ENCODE peak calls at places on chromosomes 7 and 10, in seven cellular contexts. J, Z, G, D, M, C and T are unnamed samples.

GRCh38 chr7:51446785-51447184 is 130.2 kb upstream of the COBL start:
- DNase-seq in J (no peak), Z (no peak), G (no peak), D (no peak), M (no peak), C (no peak), T (peak)

GRCh38 chr10:21171936-21172773 is 275.0 kb upstream of the NEBL start:
- DNase-seq in J (no peak), Z (no peak), G (no peak), D (no peak), M (no peak), C (no peak), T (no peak)

GRCh38 chr7:45990276-45990675 is 69.2 kb upstream of the IGFBP3 start:
- DNase-seq in J (no peak), Z (peak), G (no peak), D (no peak), M (no peak), C (no peak), T (peak)

GRCh38 chr10:49268185-49268584 is 30.8 kb upstream of the C10orf71 start:
- DNase-seq in J (no peak), Z (no peak), G (no peak), D (no peak), M (no peak), C (no peak), T (no peak)

GRCh38 chr10:86944907-86945306 is 12.5 kb downstream of the MMRN2 start:
- DNase-seq in J (no peak), Z (no peak), G (no peak), D (no peak), M (no peak), C (no peak), T (no peak)

GRCh38 chr10:15419279-15419874 is 48.3 kb upstream of the FAM171A1 start:
- DNase-seq in J (peak), Z (peak), G (peak), D (no peak), M (peak), C (no peak), T (peak)

GRCh38 chr7:129801882-129802281 is 150.9 kb downstream of the UBE2H start:
- DNase-seq in J (no peak), Z (peak), G (no peak), D (no peak), M (no peak), C (peak), T (no peak)

GRCh38 chr7:151009340-151010001 is 14.8 kb downstream of the ATG9B start:
- DNase-seq in J (no peak), Z (no peak), G (no peak), D (peak), M (no peak), C (peak), T (no peak)

GRCh38 chr7:97179454-97180104 is 62.1 kb downstream of the SDHAF3 start:
- DNase-seq in J (peak), Z (peak), G (peak), D (no peak), M (peak), C (peak), T (peak)

GRCh38 chr7:98286093-98286525 is 4.6 kb downstream of the BRI3 start:
- DNase-seq in J (peak), Z (peak), G (peak), D (no peak), M (no peak), C (no peak), T (peak)

GRCh38 chr10:42583828-42584227 is 54.5 kb downstream of the ZNF33B start:
- DNase-seq in J (no peak), Z (no peak), G (no peak), D (no peak), M (no peak), C (no peak), T (no peak)

GRCh38 chr10:58209669-58210068 is 58.0 kb downstream of the IPMK start:
- DNase-seq in J (peak), Z (no peak), G (no peak), D (no peak), M (no peak), C (no peak), T (no peak)

GRCh38 chr7:151680810-151681209 is 161.1 kb upstream of the RHEB start:
- DNase-seq in J (peak), Z (no peak), G (peak), D (no peak), M (no peak), C (no peak), T (peak)

GRCh38 chr10:92240289-92241157 is 50.4 kb downstream of the CPEB3 start:
- DNase-seq in J (peak), Z (peak), G (peak), D (peak), M (peak), C (peak), T (peak)

GRCh38 chr7:158894825-158895224 is 38.5 kb downstream of the DYNC2I1 start:
- DNase-seq in J (no peak), Z (no peak), G (no peak), D (no peak), M (no peak), C (no peak), T (no peak)

GRCh38 chr7:96414931-96415292 is 93.0 kb upstream of the SLC25A13 start:
- DNase-seq in J (peak), Z (peak), G (peak), D (peak), M (peak), C (peak), T (peak)

GRCh38 chr7:115910541-115911164 is 119.9 kb downstream of the TFEC start:
- DNase-seq in J (peak), Z (peak), G (peak), D (no peak), M (peak), C (no peak), T (peak)

GRCh38 chr10:23871211-23871610 is 337.7 kb upstream of the KIAA1217 start:
- DNase-seq in J (no peak), Z (peak), G (no peak), D (no peak), M (no peak), C (no peak), T (no peak)

GRCh38 chr7:16644624-16644986 is 949 bp downstream of the ANKMY2 start:
- DNase-seq in J (peak), Z (no peak), G (peak), D (no peak), M (no peak), C (no peak), T (no peak)

GRCh38 chr10:121668336-121669009 is 70.2 kb upstream of the FGFR2 start:
- DNase-seq in J (no peak), Z (peak), G (no peak), D (peak), M (no peak), C (peak), T (no peak)

GRCh38 chr10:29811751-29812427 is 177.1 kb upstream of the SVIL start:
- DNase-seq in J (peak), Z (no peak), G (peak), D (no peak), M (no peak), C (no peak), T (no peak)

GRCh38 chr10:72834183-72834825 is 59.2 kb upstream of the OIT3 start:
- DNase-seq in J (peak), Z (peak), G (peak), D (no peak), M (peak), C (no peak), T (peak)

GRCh38 chr10:71831646-71832552 is 19.2 kb downstream of the PSAP start:
- DNase-seq in J (peak), Z (no peak), G (no peak), D (no peak), M (no peak), C (no peak), T (peak)

GRCh38 chr7:92057375-92057774 is 76.9 kb downstream of the CYP51A1 start:
- DNase-seq in J (no peak), Z (peak), G (no peak), D (no peak), M (no peak), C (no peak), T (peak)

GRCh38 chr10:33052915-33053810 is 95.1 kb upstream of the ITGB1 start:
- DNase-seq in J (peak), Z (no peak), G (no peak), D (no peak), M (no peak), C (no peak), T (no peak)

GRCh38 chr7:18364403-18364795 is 131.2 kb upstream of the HDAC9 start:
- DNase-seq in J (no peak), Z (no peak), G (no peak), D (no peak), M (no peak), C (no peak), T (no peak)

GRCh38 chr7:240887-241421 is 48.6 kb downstream of the FAM20C start:
- DNase-seq in J (no peak), Z (peak), G (peak), D (no peak), M (no peak), C (peak), T (peak)

GRCh38 chr10:99329238-99329890 is at the start of gene CNNM1:
- DNase-seq in J (no peak), Z (peak), G (peak), D (peak), M (peak), C (peak), T (no peak)

GRCh38 chr10:13989616-13990015 is 341.1 kb downstream of the FRMD4A start:
- DNase-seq in J (no peak), Z (no peak), G (no peak), D (no peak), M (no peak), C (no peak), T (no peak)

GRCh38 chr10:13990392-13990805 is 340.3 kb downstream of the FRMD4A start:
- DNase-seq in J (peak), Z (no peak), G (peak), D (no peak), M (no peak), C (no peak), T (no peak)

GRCh38 chr10:13990918-13991317 is 339.8 kb downstream of the FRMD4A start:
- DNase-seq in J (peak), Z (no peak), G (no peak), D (no peak), M (no peak), C (no peak), T (no peak)

GRCh38 chr10:13993169-13993568 is 337.6 kb downstream of the FRMD4A start:
- DNase-seq in J (peak), Z (no peak), G (peak), D (no peak), M (no peak), C (no peak), T (no peak)

GRCh38 chr10:13991353-13991752 is 339.4 kb downstream of the FRMD4A start:
- DNase-seq in J (no peak), Z (no peak), G (no peak), D (no peak), M (no peak), C (no peak), T (no peak)
- H3K23ac ChIP-seq in J (peak), Z (no peak), G (no peak), D (no peak), M (no peak), C (no peak), T (no peak)

DNA sequence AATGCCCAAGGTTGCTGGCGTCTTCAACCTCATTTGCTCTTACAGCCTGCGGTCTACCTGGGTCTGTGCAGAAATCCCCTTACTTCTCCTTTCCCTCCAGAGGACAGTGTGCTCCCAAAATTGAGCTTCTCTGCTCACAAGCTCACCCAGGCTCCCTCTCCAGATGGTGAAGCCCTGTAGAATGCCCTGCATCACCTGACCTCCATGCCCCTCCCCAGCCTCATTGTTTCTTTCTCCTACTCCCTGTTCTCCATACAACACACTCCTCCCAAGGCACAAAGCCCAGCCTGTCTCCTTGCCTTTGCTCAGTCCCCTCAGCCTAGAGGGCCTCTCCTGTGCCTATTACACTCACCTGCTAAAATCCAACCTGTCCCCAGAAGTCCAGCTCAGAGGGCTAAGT is 3.5 kb downstream of the CRHR2 start:
- DNase-seq in J (no peak), Z (no peak), G (no peak), D (no peak), M (no peak), C (no peak), T (no peak)
- H2AK5ac ChIP-seq in J (no peak), Z (no peak), G (no peak), D (no peak), M (no peak), C (no peak), T (no peak)

GRCh38 chr7:131562941-131563340 is 6.5 kb upstream of the PODXL start:
- DNase-seq in J (peak), Z (no peak), G (no peak), D (no peak), M (no peak), C (no peak), T (no peak)
- H3K23ac ChIP-seq in J (no peak), Z (no peak), G (no peak), D (no peak), M (no peak), C (no peak), T (no peak)

GRCh38 chr10:17811466-17811865 is 2.3 kb downstream of the MRC1 start:
- DNase-seq in J (no peak), Z (no peak), G (no peak), D (no peak), M (no peak), C (no peak), T (no peak)
- H2AK5ac ChIP-seq in J (no peak), Z (no peak), G (no peak), D (no peak), M (no peak), C (no peak), T (no peak)

DNA sequence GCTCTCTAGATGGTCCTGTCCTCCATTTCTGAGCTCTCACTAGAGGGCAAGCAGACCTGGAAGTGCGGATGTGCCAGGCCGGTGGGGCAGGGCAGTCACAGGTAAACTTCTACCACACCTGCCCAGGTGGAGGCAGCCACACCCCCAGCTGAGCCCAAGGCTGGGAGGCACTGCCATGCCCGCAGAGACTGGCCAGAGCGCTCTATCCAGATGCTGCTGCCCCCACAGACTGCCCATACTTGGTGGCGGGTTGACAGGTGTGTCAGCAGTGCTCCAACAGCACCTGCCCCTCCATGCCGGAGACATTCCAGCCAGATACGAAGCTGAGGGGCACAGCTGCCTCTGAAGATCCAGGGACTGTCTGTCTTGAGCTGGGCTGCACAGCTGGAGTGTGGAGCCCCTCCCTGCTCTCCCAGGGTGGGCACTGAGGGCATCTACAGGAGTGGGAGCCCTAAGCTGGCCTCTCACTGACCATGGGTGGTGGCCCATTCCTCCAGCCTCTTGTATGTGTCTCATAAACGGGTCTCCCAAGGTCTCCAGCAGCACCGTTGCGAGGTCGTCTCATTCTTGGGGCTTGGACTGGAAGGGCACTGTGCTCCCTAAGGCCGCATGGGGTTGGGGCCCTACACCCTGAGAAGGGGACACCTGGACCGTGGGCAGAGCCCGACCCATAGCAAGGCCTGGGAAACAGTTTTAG is 38.2 kb upstream of the PPIF start:
- DNase-seq in J (no peak), Z (no peak), G (no peak), D (no peak), M (no peak), C (no peak), T (no peak)
- H3K23ac ChIP-seq in J (no peak), Z (no peak), G (no peak), D (no peak), M (no peak), C (no peak), T (no peak)

DNA sequence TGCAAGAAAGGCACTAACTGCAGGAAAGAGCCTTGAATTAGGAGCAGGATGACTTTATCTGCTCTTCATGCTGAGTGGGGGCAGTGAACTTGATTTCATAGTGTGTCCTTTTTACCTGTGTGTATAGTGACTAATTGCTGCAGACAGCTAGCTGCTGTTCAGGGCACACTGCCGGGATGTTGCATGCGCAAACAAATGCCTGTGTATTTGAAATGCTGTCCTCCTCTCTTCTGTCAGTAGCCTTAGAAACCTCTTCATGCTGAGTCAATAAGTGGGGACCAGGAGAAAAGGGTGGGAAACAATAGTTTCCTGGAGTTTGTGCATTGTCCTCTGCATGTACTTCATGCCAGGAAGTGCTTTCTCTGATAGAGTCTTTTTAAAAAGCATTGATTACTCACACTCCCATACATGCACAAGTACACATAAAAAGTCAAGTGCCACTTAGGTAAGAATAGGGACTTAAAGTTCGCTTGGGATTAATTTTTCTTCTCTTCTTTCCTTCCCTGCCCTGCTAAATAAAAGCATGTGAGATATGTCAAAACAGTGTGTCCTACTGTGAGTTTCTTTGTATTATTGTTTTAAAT is 1183.7 kb upstream of the CELF2 start:
- DNase-seq in J (no peak), Z (no peak), G (no peak), D (no peak), M (no peak), C (no peak), T (no peak)
- H2AK5ac ChIP-seq in J (no peak), Z (no peak), G (no peak), D (no peak), M (no peak), C (no peak), T (no peak)

GRCh38 chr7:1964913-1965578 is 267.7 kb downstream of the MAD1L1 start:
- DNase-seq in J (no peak), Z (no peak), G (no peak), D (no peak), M (no peak), C (no peak), T (no peak)
- H3K23ac ChIP-seq in J (no peak), Z (no peak), G (no peak), D (no peak), M (peak), C (no peak), T (no peak)

DNA sequence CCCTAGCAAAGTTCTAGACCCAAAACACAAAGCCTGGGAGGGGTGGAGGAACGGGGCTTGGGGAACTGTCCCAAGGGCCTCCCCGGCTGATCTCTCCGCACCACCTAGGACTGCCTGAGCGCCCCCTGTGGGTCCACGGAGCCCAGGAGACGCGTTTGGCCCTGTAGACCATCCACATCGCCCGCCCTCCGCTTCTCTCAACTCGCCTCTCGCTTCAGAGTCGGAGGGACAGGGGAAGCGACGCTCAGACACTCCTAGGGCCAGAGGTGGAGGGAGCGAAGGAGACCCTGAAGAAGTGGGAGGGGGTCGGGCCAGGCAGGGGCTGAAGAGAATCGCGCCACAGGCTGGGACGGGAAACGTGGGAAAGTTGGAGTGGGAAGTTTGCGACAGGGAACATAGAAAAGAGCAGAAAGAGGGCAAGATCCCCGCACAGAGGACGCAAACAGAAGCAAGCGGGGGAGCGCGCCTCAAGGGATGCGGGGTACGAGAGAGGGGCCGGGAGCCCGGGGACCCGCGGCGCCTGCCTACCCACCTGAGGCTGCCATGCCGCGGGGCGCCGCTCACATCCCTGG is 378 bp downstream of the PIK3AP1 start:
- DNase-seq in J (no peak), Z (peak), G (no peak), D (peak), M (peak), C (peak), T (peak)
- H2AK5ac ChIP-seq in J (no peak), Z (no peak), G (no peak), D (no peak), M (no peak), C (no peak), T (no peak)

GRCh38 chr7:105323366-105323765 is 65.4 kb downstream of the SRPK2 start:
- DNase-seq in J (no peak), Z (no peak), G (no peak), D (no peak), M (no peak), C (no peak), T (no peak)

GRCh38 chr7:105316578-105317375 is 71.9 kb downstream of the SRPK2 start:
- DNase-seq in J (no peak), Z (peak), G (no peak), D (no peak), M (no peak), C (no peak), T (no peak)

GRCh38 chr7:105320896-105321295 is 67.8 kb downstream of the SRPK2 start:
- DNase-seq in J (no peak), Z (no peak), G (no peak), D (no peak), M (no peak), C (no peak), T (peak)

GRCh38 chr7:105321754-105322455 is 66.8 kb downstream of the SRPK2 start:
- DNase-seq in J (no peak), Z (no peak), G (no peak), D (no peak), M (no peak), C (no peak), T (peak)

DNA sequence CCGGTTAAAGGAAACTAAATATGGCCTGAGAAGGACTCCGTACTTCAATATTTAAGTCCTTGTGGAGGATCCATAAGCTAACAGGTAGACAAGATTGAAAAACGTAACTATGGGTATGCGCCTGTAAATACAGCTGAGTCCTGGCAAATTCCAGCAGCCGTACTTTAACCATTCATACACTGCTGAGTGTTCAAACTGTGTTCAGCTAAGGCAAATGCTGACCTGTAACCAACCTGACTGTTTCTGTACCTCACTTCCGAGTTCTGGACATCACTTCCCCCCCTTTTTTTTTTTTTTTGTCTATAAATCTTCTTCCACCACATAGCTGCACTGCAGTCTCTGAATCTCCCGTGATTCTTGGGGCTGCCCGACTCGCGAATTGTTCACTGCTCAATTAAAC is 69.1 kb downstream of the SRPK2 start:
- DNase-seq in J (no peak), Z (no peak), G (no peak), D (no peak), M (no peak), C (no peak), T (no peak)
- H3K23ac ChIP-seq in J (peak), Z (no peak), G (no peak), D (no peak), M (no peak), C (no peak), T (no peak)